ENCODE peak calls at places on chromosomes 16 and 17, in eight cellular contexts. H is neural crest cell; F is AG04449; U is CD8-positive, alpha-beta T cell; T is pancreas; N is GM12864; K is Caco-2; A is heart left ventricle. S is an unnamed sample.

GRCh38 chr16:74107795-74108610 is 188.6 kb upstream of the PSMD7 start:
- DNase-seq in N (no peak), F (no peak), A (no peak), U (no peak), H (peak; percentile 46), T (peak; percentile 73), K (peak; percentile 76), S (no peak)

GRCh38 chr16:65226077-65226476 is 104.2 kb upstream of the CDH11 start:
- DNase-seq in H (no peak), N (no peak), U (no peak), T (no peak), F (no peak), K (no peak), A (no peak), S (no peak)

GRCh38 chr17:59830007-59830630 is 62.6 kb downstream of the TUBD1 start:
- DNase-seq in K (no peak), T (no peak), A (no peak), F (no peak), H (no peak), N (no peak), U (no peak), S (no peak)

GRCh38 chr16:4962716-4963115 is 4.6 kb downstream of the SEC14L5 start:
- DNase-seq in A (no peak), K (no peak), U (no peak), N (no peak), H (no peak), T (no peak), F (no peak), S (no peak)

GRCh38 chr16:72241930-72242329 is 70.0 kb upstream of the PMFBP1 start:
- DNase-seq in H (peak; percentile 28), K (peak; percentile 61), T (no peak), F (no peak), U (no peak), A (no peak), N (no peak), S (peak; percentile 12)

GRCh38 chr17:70913086-70913485 is 743.8 kb downstream of the KCNJ2 start:
- DNase-seq in K (no peak), A (no peak), T (no peak), H (no peak), N (no peak), U (no peak), F (no peak), S (peak; percentile 10)

GRCh38 chr17:56314026-56314425 is 160.8 kb downstream of the ANKFN1 start:
- DNase-seq in F (no peak), A (no peak), N (no peak), H (no peak), U (no peak), K (no peak), T (no peak), S (no peak)

GRCh38 chr16:85750021-85750826 is 672 bp downstream of the C16orf74 start:
- DNase-seq in A (no peak), T (peak; percentile 70), N (no peak), K (peak; percentile 46), H (peak; percentile 25), F (no peak), U (peak; percentile 25), S (no peak)

GRCh38 chr16:50553731-50554360 is 5.7 kb downstream of the NKD1 start:
- DNase-seq in N (no peak), U (no peak), H (no peak), A (no peak), K (no peak), F (no peak), T (no peak), S (no peak)

GRCh38 chr17:47810200-47810821 is 11.3 kb downstream of the OSBPL7 start:
- DNase-seq in F (peak; percentile 60), U (no peak), N (no peak), K (peak; percentile 100), T (peak; percentile 76), H (no peak), A (no peak), S (peak; percentile 49)

GRCh38 chr17:8944748-8945147 is 20.8 kb downstream of the PIK3R5 start:
- DNase-seq in N (no peak), K (no peak), U (no peak), F (no peak), A (no peak), T (no peak), H (no peak), S (no peak)

GRCh38 chr17:35387496-35387895 is 14.1 kb upstream of the SLFN11 start:
- DNase-seq in U (no peak), N (no peak), T (no peak), K (no peak), H (no peak), F (no peak), A (no peak), S (no peak)

GRCh38 chr17:8057691-8058114 is 18.8 kb downstream of the ALOX15B start:
- DNase-seq in A (no peak), U (peak; percentile 15), F (no peak), H (peak; percentile 46), T (no peak), N (peak; percentile 43), K (peak; percentile 60), S (peak; percentile 44)

GRCh38 chr16:89410794-89411309 is 79.5 kb downstream of the ANKRD11 start:
- DNase-seq in A (peak; percentile 73), F (peak; percentile 55), T (peak; percentile 81), K (no peak), H (no peak), U (no peak), N (no peak), S (peak; percentile 77)

GRCh38 chr16:54370653-54371052 is 84.1 kb upstream of the IRX3 start:
- DNase-seq in U (no peak), K (no peak), A (no peak), T (peak; percentile 62), F (no peak), H (no peak), N (no peak), S (no peak)

GRCh38 chr17:75317671-75318070 is 28.4 kb upstream of the SLC25A19 start:
- DNase-seq in A (no peak), F (no peak), U (no peak), N (no peak), T (no peak), K (no peak), H (no peak), S (no peak)

GRCh38 chr16:77596243-77596642 is 126.1 kb upstream of the NUDT7 start:
- DNase-seq in H (no peak), F (no peak), T (no peak), N (no peak), K (no peak), U (no peak), A (no peak), S (peak; percentile 43)

GRCh38 chr17:39655105-39655504 is 10.0 kb upstream of the TCAP start:
- DNase-seq in K (no peak), U (no peak), N (no peak), F (no peak), A (no peak), H (no peak), T (no peak), S (no peak)

GRCh38 chr17:28743243-28744103 is at the start of gene TRAF4:
- DNase-seq in A (peak; percentile 89), F (no peak), H (peak; percentile 69), U (peak; percentile 60), N (no peak), T (peak; percentile 90), K (peak; percentile 89), S (peak; percentile 74)
- TF ChIP-seq CTCF in A (peak; percentile 32), F (peak; percentile 6), H (peak; percentile 21), U (no peak), N (peak; percentile 5), T (no peak), K (peak; percentile 18), S (no peak)

DNA sequence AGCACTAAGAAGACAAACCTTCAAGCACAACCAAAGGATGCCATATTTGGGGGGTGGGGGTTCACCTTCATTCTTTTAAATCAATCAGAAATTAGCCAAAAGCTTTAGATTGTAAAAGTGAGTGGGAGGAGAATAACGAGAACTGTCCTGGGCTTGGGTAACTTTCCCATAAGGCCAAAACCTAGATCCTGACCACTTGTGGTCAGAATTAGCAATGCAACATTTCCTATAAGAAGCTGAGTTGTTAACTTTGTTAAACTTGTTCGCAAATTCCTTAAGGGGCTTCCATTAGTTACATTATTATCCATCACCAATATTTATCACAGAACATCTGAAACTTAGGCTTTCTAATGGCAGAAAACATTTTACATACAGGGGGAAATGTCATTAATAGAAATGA is 25.1 kb downstream of the STAT5B start:
- DNase-seq in K (peak; percentile 15), U (no peak), F (no peak), H (no peak), T (no peak), A (no peak), N (no peak), S (no peak)
- TF ChIP-seq CTCF in K (peak; percentile 44), U (no peak), F (no peak), H (peak; percentile 43), T (no peak), A (no peak), N (peak; percentile 7), S (peak; percentile 12)

DNA sequence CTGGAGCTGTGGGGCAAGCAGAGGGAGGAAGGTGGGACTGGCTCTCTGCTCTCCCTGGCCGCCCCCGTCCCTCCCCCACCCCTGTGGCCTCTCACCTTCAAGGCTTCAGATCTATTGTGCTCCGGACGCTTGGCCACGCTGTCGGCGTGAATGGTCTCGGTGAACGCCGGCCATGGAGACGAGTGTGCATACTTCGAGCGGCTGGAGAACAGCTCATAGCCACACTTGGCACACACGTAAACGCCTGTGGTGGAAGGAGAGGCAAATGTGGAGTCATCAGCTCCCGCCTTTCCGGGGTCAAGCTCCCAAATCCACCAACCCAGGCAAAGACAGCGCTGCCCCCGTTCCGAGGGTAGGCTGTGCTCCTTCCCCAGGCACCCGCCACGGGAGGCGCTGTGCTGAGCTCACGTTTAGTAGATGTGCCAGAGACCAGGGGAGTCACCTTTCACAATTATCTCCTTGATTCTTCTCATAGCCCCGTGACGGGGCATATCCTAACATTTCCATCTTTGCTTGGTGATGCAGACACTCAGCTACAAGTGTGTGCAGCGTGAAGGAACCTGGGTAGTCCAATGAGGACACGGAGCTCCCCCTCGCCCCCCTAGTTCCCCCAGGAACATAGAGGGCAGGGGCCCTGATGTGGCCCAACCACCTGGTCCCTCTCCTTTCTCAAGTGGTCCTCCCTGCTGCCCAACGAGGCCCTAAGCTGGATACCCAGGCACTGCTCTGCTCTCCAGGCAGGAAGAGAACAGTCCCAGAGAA is 1.7 kb downstream of the MSRB1 start:
- DNase-seq in H (no peak), T (peak; percentile 83), A (no peak), K (peak; percentile 61), N (no peak), F (no peak), U (no peak), S (no peak)
- TF ChIP-seq CTCF in H (peak; percentile 14), T (peak; percentile 38), A (no peak), K (peak; percentile 61), N (no peak), F (no peak), U (no peak), S (no peak)

GRCh38 chr16:13300066-13300465 is 398.7 kb downstream of the SHISA9 start:
- DNase-seq in H (no peak), U (no peak), K (no peak), N (no peak), A (no peak), F (no peak), T (no peak), S (no peak)

GRCh38 chr16:13296206-13296605 is 394.8 kb downstream of the SHISA9 start:
- DNase-seq in A (no peak), H (no peak), T (no peak), F (no peak), N (no peak), K (no peak), U (no peak), S (no peak)

DNA sequence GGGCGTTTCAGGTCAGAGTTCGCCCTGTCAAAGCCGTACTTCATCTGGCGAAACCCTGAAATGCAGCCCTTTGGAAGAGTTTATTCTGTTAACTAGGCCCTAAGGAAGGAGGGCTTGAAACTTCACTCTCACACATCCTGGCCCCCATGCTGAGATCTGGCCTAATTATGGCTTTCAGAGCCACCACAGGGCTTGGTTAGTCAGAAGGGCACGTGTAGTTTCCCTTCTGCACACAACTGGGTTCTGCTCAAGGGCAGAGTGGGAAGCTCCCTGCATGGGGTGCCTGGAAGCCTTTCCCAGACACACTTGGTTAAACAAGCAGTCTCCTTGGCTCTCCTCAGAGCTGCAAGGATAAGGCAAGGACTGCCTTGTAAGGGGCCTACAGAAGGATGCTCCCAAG is 397.3 kb downstream of the SHISA9 start:
- DNase-seq in A (no peak), T (no peak), N (no peak), F (no peak), K (no peak), U (no peak), H (no peak), S (no peak)
- TF ChIP-seq CTCF in A (no peak), T (no peak), N (no peak), F (no peak), K (no peak), U (no peak), H (no peak), S (no peak)

S was measured in AG09319.